ENCODE peak calls at places on chromosomes 4 and X, in eight cellular contexts. Z is cardiac fibroblast, O is lower leg skin, H is stomach, P is BJ, B is right lobe of liver, A is thyroid gland, R is astrocyte of the cerebellum. I is an unnamed sample.

GRCh38 chr4:108370291-108370690 is 201.6 kb upstream of the LEF1 start:
- DNase-seq in P (no peak), Z (no peak), R (no peak), A (no peak), O (no peak), B (no peak), H (no peak), I (no peak)

GRCh38 chr4:173525118-173526033 is 4.7 kb downstream of the HAND2 start:
- DNase-seq in H (no peak), B (no peak), R (no peak), O (no peak), P (no peak), A (no peak), Z (peak; percentile 65), I (no peak)

GRCh38 chr4:40322853-40323252 is 12.3 kb upstream of the CHRNA9 start:
- DNase-seq in B (no peak), R (no peak), Z (peak; percentile 33), A (no peak), H (no peak), P (peak; percentile 19), O (no peak), I (no peak)

GRCh38 chr4:2281575-2282343 is 19.9 kb upstream of the MXD4 start:
- DNase-seq in H (peak; percentile 51), O (no peak), Z (no peak), P (no peak), R (no peak), B (peak; percentile 16), A (no peak), I (no peak)

GRCh38 chrX:46710425-46710824 is 48.5 kb downstream of the SLC9A7 start:
- DNase-seq in B (no peak), P (no peak), O (no peak), H (no peak), A (no peak), Z (peak; percentile 8), R (no peak), I (no peak)

GRCh38 chr4:87076690-87077358 is 142.0 kb downstream of the AFF1 start:
- DNase-seq in B (no peak), Z (no peak), H (no peak), O (no peak), R (no peak), A (no peak), P (no peak), I (no peak)

GRCh38 chrX:91434351-91435168 is at the start of gene PABPC5:
- DNase-seq in P (peak; percentile 66), B (peak; percentile 60), H (peak; percentile 34), A (peak; percentile 86), R (peak; percentile 29), O (peak; percentile 94), Z (peak; percentile 89), I (no peak)

GRCh38 chrX:37509349-37509748 is 62.1 kb upstream of the LANCL3 start:
- DNase-seq in H (no peak), R (peak; percentile 1), A (no peak), B (no peak), P (no peak), O (no peak), Z (peak; percentile 8), I (no peak)

GRCh38 chr4:45033676-45034410 is 307.5 kb upstream of the GNPDA2 start:
- DNase-seq in P (no peak), A (no peak), H (no peak), B (no peak), Z (no peak), O (no peak), R (no peak), I (no peak)

GRCh38 chrX:88613338-88613737 is 133.7 kb upstream of the CPXCR1 start:
- DNase-seq in A (no peak), B (no peak), P (no peak), R (no peak), H (no peak), O (no peak), Z (peak; percentile 51), I (no peak)

GRCh38 chrX:6024204-6024603 is 204.5 kb downstream of the NLGN4X start:
- DNase-seq in B (no peak), A (no peak), H (no peak), R (no peak), Z (no peak), P (no peak), O (no peak), I (no peak)

GRCh38 chr4:99483636-99484035 is 27.2 kb upstream of the C4orf17 start:
- DNase-seq in B (no peak), O (no peak), R (no peak), P (no peak), H (no peak), Z (peak; percentile 14), A (no peak), I (no peak)

GRCh38 chrX:17361620-17362019 is 13.4 kb upstream of the NHS start:
- DNase-seq in Z (no peak), B (no peak), O (no peak), A (peak; percentile 12), R (no peak), P (no peak), H (no peak), I (no peak)

DNA sequence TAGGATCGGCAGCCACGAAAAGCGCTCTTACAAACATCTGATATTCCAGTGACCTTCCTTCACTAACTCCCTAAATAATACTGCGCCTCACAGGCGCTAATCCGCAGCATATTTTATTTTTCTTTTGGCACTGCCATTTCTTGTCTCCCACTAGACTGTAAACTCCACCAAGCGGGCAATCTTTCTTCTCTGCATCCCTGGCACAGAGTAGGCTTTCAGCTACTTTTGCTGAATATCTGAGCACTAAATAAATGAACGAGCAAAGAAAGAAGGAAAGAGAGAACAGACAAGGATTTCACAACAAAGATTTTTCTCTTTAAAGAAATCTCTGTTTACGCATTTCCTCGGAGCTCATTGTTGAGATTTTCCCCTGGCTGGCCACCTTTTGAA is 12.7 kb downstream of the NKX3-2 start:
- DNase-seq in H (no peak), R (no peak), Z (no peak), A (no peak), B (no peak), P (no peak), O (no peak), I (no peak)
- H3K4me3 ChIP-seq in H (no peak overlapping the region), R (no peak overlapping the region), Z (no peak overlapping the region), A (no peak overlapping the region), B (no peak overlapping the region), P (no peak overlapping the region), O (no peak overlapping the region), I (no peak overlapping the region)

GRCh38 chrX:137982791-137983190 is 416.9 kb downstream of the ZIC3 start:
- DNase-seq in H (no peak), B (no peak), A (no peak), Z (no peak), R (no peak), P (no peak), O (no peak), I (no peak)
- TF ChIP-seq CTCF in H (no peak), B (no peak), A (no peak), Z (no peak), R (no peak), P (no peak), O (no peak), I (no peak)

GRCh38 chr4:156970501-156971167 is 965 bp downstream of the PDGFC start:
- DNase-seq in R (no peak), O (peak; percentile 94), P (no peak), Z (peak; percentile 75), A (peak; percentile 68), H (peak; percentile 64), B (peak; percentile 68), I (no peak)

GRCh38 chr4:156969136-156969535 is 2.5 kb downstream of the PDGFC start:
- DNase-seq in B (no peak), A (no peak), H (no peak), Z (no peak), O (no peak), R (no peak), P (no peak), I (no peak)

GRCh38 chr4:156971623-156972369 is at the start of gene PDGFC:
- DNase-seq in B (peak; percentile 88), A (peak; percentile 89), R (no peak), H (peak; percentile 75), O (peak; percentile 95), Z (peak; percentile 78), P (no peak), I (no peak)

GRCh38 chr4:156971168-156971601 is 414 bp downstream of the PDGFC start:
- DNase-seq in O (peak; percentile 89), R (no peak), H (peak; percentile 34), P (no peak), B (peak; percentile 52), Z (no peak), A (peak; percentile 68), I (no peak)

DNA sequence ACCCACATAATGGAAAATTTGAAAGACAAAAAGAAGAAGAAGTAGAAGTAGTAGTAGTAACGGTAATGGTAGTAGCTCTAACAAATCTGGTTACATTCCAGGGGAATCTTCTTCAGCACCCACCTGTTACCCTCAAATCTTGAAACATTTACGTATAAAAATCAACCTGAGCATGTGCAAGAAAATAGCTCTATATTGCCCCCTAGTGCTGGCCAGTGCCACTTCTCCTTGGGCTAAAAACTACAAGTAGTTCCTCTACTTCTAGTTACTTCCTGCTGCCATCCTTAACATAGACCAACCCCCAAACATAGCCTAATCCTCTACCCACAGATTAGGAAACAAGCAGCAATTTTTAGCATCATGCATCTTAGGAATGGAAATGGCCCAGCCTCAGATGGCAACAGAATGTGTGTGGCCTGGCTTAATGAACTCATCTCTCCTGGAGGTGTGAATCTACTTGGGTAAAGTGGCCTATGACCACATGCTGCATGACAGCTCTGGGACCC is 3.1 kb downstream of the PDGFC start:
- DNase-seq in P (no peak), A (peak; percentile 75), O (peak; percentile 89), Z (peak; percentile 87), B (peak; percentile 26), R (peak; percentile 79), H (peak; percentile 76), I (peak; percentile 76)
- H3K4me3 ChIP-seq in P (peak overlapping the region; percentile 75), A (no peak overlapping the region), O (no peak overlapping the region), Z (peak overlapping the region; percentile 61), B (peak overlapping the region; percentile 8), R (peak overlapping the region; percentile 92), H (no peak overlapping the region), I (peak overlapping the region; percentile 89)

GRCh38 chr4:27703771-27704170 is 843.1 kb downstream of the STIM2 start:
- DNase-seq in A (no peak), P (no peak), B (no peak), H (no peak), Z (no peak), R (no peak), O (no peak), I (no peak)

GRCh38 chr4:27701563-27701962 is 840.9 kb downstream of the STIM2 start:
- DNase-seq in O (no peak), B (no peak), P (no peak), A (no peak), Z (no peak), H (no peak), R (no peak), I (no peak)

DNA sequence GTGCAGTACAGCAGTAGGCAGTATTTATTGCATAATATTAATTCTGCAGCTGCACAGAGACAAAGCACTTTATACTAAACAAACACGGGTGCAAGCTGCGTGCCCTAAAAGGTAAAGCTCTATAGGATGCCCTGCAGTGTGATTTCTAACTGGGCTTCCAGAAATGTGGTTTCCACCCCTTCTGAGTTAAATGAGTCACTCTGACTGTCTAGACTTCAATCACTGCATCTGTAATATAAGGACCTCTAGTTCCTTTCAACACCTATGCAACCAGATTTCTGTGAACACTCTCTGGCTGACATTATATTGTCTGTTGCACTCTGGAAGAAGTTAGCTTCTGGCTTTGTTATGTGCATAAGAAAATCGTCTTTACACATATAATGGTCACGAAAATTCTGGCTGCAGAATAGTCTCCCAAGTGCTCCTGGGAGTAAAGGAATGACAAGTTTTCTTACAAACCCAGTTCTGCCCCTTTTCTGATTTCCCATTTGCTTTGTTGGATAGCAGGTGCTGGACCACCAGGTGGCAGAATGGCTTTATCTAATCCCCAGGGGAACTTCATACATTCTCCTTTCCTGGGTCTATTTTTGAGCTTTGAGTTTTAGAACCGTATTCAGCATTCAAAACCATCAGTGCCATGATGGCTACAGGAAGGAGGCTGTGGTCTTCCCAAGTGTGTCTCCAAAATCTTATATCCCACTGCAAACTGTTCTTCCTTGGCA is 842.2 kb downstream of the STIM2 start:
- DNase-seq in A (no peak), Z (no peak), H (no peak), R (no peak), O (no peak), B (no peak), P (no peak), I (no peak)
- TF ChIP-seq CTCF in A (no peak), Z (no peak), H (no peak), R (peak; percentile 33), O (no peak), B (peak; percentile 43), P (peak; percentile 19), I (peak; percentile 53)